ENCODE peak calls at places on chromosomes 16 and 17, in four cellular contexts. E, L, N and R are unnamed samples.

GRCh38 chr17:75126954-75127353 is 4.6 kb downstream of the NT5C start:
- DNase-seq in L (no peak), N (no peak), E (no peak), R (no peak)

GRCh38 chr16:28845173-28846079 is 722 bp downstream of the TUFM start:
- DNase-seq in E (no peak), L (no peak), N (no peak), R (no peak)

GRCh38 chr17:60631119-60631518 is 31.1 kb downstream of the PPM1D start:
- DNase-seq in N (no peak), L (no peak), E (no peak), R (no peak)

GRCh38 chr16:1048442-1049112 is 24.0 kb upstream of the SSTR5 start:
- DNase-seq in E (no peak), N (no peak), L (peak; percentile 54), R (no peak)

GRCh38 chr16:1510941-1511351 is 17.8 kb downstream of the TELO2 start:
- DNase-seq in L (no peak), E (no peak), N (no peak), R (no peak)

GRCh38 chr17:49434821-49435581 is 20.3 kb upstream of the PHB1 start:
- DNase-seq in N (no peak), L (peak; percentile 10), E (peak; percentile 59), R (no peak)

GRCh38 chr17:70313031-70313430 is 143.7 kb downstream of the KCNJ2 start:
- DNase-seq in E (no peak), N (no peak), L (no peak), R (no peak)

GRCh38 chr17:71163121-71163812 is 957.6 kb upstream of the SOX9 start:
- DNase-seq in E (no peak), L (no peak), N (no peak), R (no peak)

GRCh38 chr16:50747206-50747956 is 5.5 kb downstream of the CYLD start:
- DNase-seq in E (no peak), N (no peak), L (no peak), R (no peak)

GRCh38 chr17:1830288-1830687 is 483 bp downstream of the RPA1 start:
- DNase-seq in N (no peak), L (no peak), E (no peak), R (no peak)

GRCh38 chr16:89287777-89288576 is 70.5 kb downstream of the ZNF778 start:
- DNase-seq in N (no peak), E (no peak), L (no peak), R (no peak)

GRCh38 chr16:35252356-35252936 is 1793.0 kb downstream of the TP53TG3F start:
- DNase-seq in L (no peak), N (no peak), E (no peak), R (no peak)

GRCh38 chr17:82297804-82298537 is 19.4 kb downstream of the CD7 start:
- DNase-seq in L (peak; percentile 52), N (peak; percentile 56), E (peak; percentile 95), R (peak; percentile 84)

GRCh38 chr17:67575325-67575724 is 142.4 kb upstream of the NOL11 start:
- DNase-seq in N (no peak), L (no peak), E (no peak), R (no peak)

GRCh38 chr17:46003907-46004748 is 5.1 kb downstream of the STH start:
- DNase-seq in N (no peak), L (peak; percentile 82), E (peak; percentile 73), R (no peak)

GRCh38 chr16:89417352-89417751 is 73.0 kb downstream of the ANKRD11 start:
- DNase-seq in L (no peak), N (no peak), E (no peak), R (no peak)

GRCh38 chr16:56191807-56192643 is 736 bp downstream of the GNAO1 start:
- DNase-seq in L (peak; percentile 24), N (no peak), E (no peak), R (no peak)

GRCh38 chr17:38556234-38556633 is 49.5 kb downstream of the SRCIN1 start:
- DNase-seq in E (no peak), L (no peak), N (no peak), R (no peak)

GRCh38 chr17:77875051-77875780 is 83.3 kb upstream of the TNRC6C start:
- DNase-seq in E (no peak), L (no peak), N (no peak), R (no peak)

GRCh38 chr16:57297856-57298255 is 13.4 kb upstream of the PLLP start:
- DNase-seq in E (no peak), N (no peak), L (no peak), R (no peak)

GRCh38 chr17:75084039-75084660 is 3.6 kb upstream of the SLC16A5 start:
- DNase-seq in L (no peak), N (no peak), E (no peak), R (no peak)

GRCh38 chr16:16021988-16022682 is 72.7 kb downstream of the ABCC1 start:
- DNase-seq in E (peak; percentile 99), N (peak; percentile 81), L (peak; percentile 50), R (peak; percentile 95)

GRCh38 chr17:69609495-69610315 is 195.2 kb downstream of the MAP2K6 start:
- DNase-seq in E (no peak), L (no peak), N (no peak), R (no peak)

GRCh38 chr16:58366247-58367031 is 25.8 kb upstream of the GINS3 start:
- DNase-seq in E (no peak), N (no peak), L (no peak), R (no peak)

GRCh38 chr17:79927688-79928501 is 88.7 kb upstream of the CBX4 start:
- DNase-seq in E (no peak), N (no peak), L (no peak), R (no peak)

GRCh38 chr17:28946239-28946638 is 5.1 kb downstream of the PHF12 start:
- DNase-seq in E (no peak), L (no peak), N (no peak), R (no peak)

GRCh38 chr16:3650631-3651265 is 3.7 kb upstream of the DNASE1 start:
- DNase-seq in L (no peak), E (no peak), N (no peak), R (no peak)

GRCh38 chr17:48177816-48178215 is 70.2 kb downstream of the SNX11 start:
- DNase-seq in L (no peak), E (no peak), N (no peak), R (no peak)

GRCh38 chr17:37737081-37737480 is 7.8 kb downstream of the HNF1B start:
- DNase-seq in L (no peak), E (no peak), N (no peak), R (no peak)

GRCh38 chr17:73855933-73856332 is 211.7 kb upstream of the SDK2 start:
- DNase-seq in E (no peak), N (no peak), L (no peak), R (no peak)

GRCh38 chr17:60314423-60314822 is 77.5 kb downstream of the USP32 start:
- DNase-seq in L (no peak), E (no peak), N (no peak), R (no peak)

GRCh38 chr17:4492762-4493561 is 5.7 kb upstream of the SPNS2 start:
- DNase-seq in E (no peak), N (no peak), L (no peak), R (no peak)

GRCh38 chr16:85947511-85948509 is 48.8 kb downstream of the IRF8 start:
- DNase-seq in E (no peak), N (no peak), L (no peak), R (no peak)

GRCh38 chr17:59844884-59845594 is 47.7 kb downstream of the TUBD1 start:
- DNase-seq in L (no peak), E (no peak), N (no peak), R (no peak)

GRCh38 chr17:74960739-74961342 is 11.7 kb downstream of the HID1 start:
- DNase-seq in L (no peak), N (no peak), E (no peak), R (no peak)

GRCh38 chr17:29241015-29241963 is 5.4 kb upstream of the CRYBA1 start:
- DNase-seq in L (peak; percentile 25), E (peak; percentile 85), N (peak; percentile 18), R (peak; percentile 74)

GRCh38 chr17:62692721-62693431 is 65.4 kb downstream of the MRC2 start:
- DNase-seq in E (no peak), N (no peak), L (no peak), R (no peak)

GRCh38 chr16:87657621-87658192 is 55.4 kb downstream of the JPH3 start:
- DNase-seq in L (no peak), E (no peak), N (no peak), R (no peak)

GRCh38 chr17:82772026-82772425 is 20.2 kb downstream of the TBCD start:
- DNase-seq in E (no peak), L (no peak), N (no peak), R (no peak)